ENCODE peak calls at places on chromosome 2, in seven cellular contexts. N is T-helper 9 cell; H is NCI-H774; O is epithelial cell of esophagus; M is SHP77; W is stimulated activated CD8-positive, alpha-beta memory T cell treated with anti-CD3 and anti-CD28 coated beads, Interleukin-2, amount 100 ng/mL, for 1 hour; T is MCF 10A. U is an unnamed sample.

GRCh38 chr2:3100386-3100785 is 277.2 kb downstream of the EIPR1 start:
- DNase-seq in N (no peak), H (no peak), O (no peak), M (no peak), W (no peak), T (no peak), U (no peak)

GRCh38 chr2:1591978-1592907 is 152.1 kb downstream of the PXDN start:
- DNase-seq in N (no peak), H (no peak), O (peak), M (peak), W (no peak), T (peak), U (no peak)

GRCh38 chr2:38432827-38433606 is 55.9 kb upstream of the ATL2 start:
- DNase-seq in N (no peak), H (no peak), O (no peak), M (no peak), W (no peak), T (no peak), U (no peak)

GRCh38 chr2:180705122-180705521 is 275.3 kb upstream of the UBE2E3 start:
- DNase-seq in N (no peak), H (no peak), O (peak), M (no peak), W (no peak), T (no peak), U (no peak)

GRCh38 chr2:227188292-227188691 is 23.9 kb downstream of the COL4A3 start:
- DNase-seq in N (no peak), H (no peak), O (no peak), M (no peak), W (no peak), T (peak), U (no peak)

GRCh38 chr2:73063909-73064875 is 7.3 kb downstream of the SFXN5 start:
- DNase-seq in N (no peak), H (no peak), O (peak), M (no peak), W (no peak), T (peak), U (no peak)

GRCh38 chr2:85853499-85854165 is 35.2 kb downstream of the ST3GAL5 start:
- DNase-seq in N (peak), H (no peak), O (no peak), M (no peak), W (no peak), T (no peak), U (no peak)

GRCh38 chr2:135667045-135667444 is 74.6 kb upstream of the UBXN4 start:
- DNase-seq in N (no peak), H (no peak), O (no peak), M (no peak), W (no peak), T (no peak), U (no peak)

GRCh38 chr2:88667219-88667618 is 24.3 kb upstream of the RPIA start:
- DNase-seq in N (no peak), H (no peak), O (no peak), M (no peak), W (no peak), T (no peak), U (no peak)

GRCh38 chr2:46041434-46041833 is 255.8 kb upstream of the EPAS1 start:
- DNase-seq in N (no peak), H (no peak), O (peak), M (no peak), W (no peak), T (no peak), U (no peak)

GRCh38 chr2:120765911-120766757 is 30.5 kb downstream of the GLI2 start:
- DNase-seq in N (no peak), H (no peak), O (no peak), M (no peak), W (no peak), T (no peak), U (no peak)

GRCh38 chr2:120520929-120521912 is 175.3 kb downstream of the INHBB start:
- DNase-seq in N (no peak), H (peak), O (peak), M (no peak), W (no peak), T (peak), U (no peak)

U was measured in NCI-H1092.